ENCODE peak calls at places on chromosomes 16 and 17, in five cellular contexts. L, X, S, U and F are unnamed samples. For H3K79me2, the result is how much of the 10 kb centered on the place peaks cover.

GRCh38 chr16:76800196-76800595 is 390.8 kb upstream of the MON1B start:
- DNase-seq in L (no peak), X (no peak), S (no peak), U (no peak), F (no peak)

GRCh38 chr17:51164911-51165679 is 1.1 kb upstream of the NME2 start:
- DNase-seq in L (peak), X (peak), S (no peak), U (no peak), F (no peak)

GRCh38 chr16:12500771-12501170 is 302.9 kb downstream of the CPPED1 start:
- DNase-seq in L (no peak), X (no peak), S (no peak), U (no peak), F (no peak)

GRCh38 chr16:25006504-25007055 is 8.6 kb downstream of the ARHGAP17 start:
- DNase-seq in L (peak), X (peak), S (peak), U (no peak), F (peak)

GRCh38 chr16:17828012-17828411 is 357.3 kb upstream of the XYLT1 start:
- DNase-seq in L (peak), X (no peak), S (no peak), U (no peak), F (no peak)

GRCh38 chr17:33508215-33508614 is 215.1 kb upstream of the ASIC2 start:
- DNase-seq in L (no peak), X (no peak), S (no peak), U (no peak), F (no peak)

GRCh38 chr16:84614075-84614474 is 3.8 kb downstream of the COTL1 start:
- DNase-seq in L (no peak), X (no peak), S (no peak), U (no peak), F (no peak)

GRCh38 chr17:51852603-51853002 is 305.9 kb downstream of the CA10 start:
- DNase-seq in L (no peak), X (no peak), S (no peak), U (no peak), F (no peak)

GRCh38 chr17:14245002-14245401 is 8.3 kb upstream of the CDRT15 start:
- DNase-seq in L (no peak), X (no peak), S (no peak), U (no peak), F (no peak)

GRCh38 chr17:17256316-17256715 is 19.3 kb upstream of the FLCN start:
- DNase-seq in L (no peak), X (no peak), S (no peak), U (no peak), F (no peak)

GRCh38 chr17:59558953-59559352 is 6.5 kb upstream of the DHX40 start:
- DNase-seq in L (peak), X (peak), S (peak), U (no peak), F (no peak)

GRCh38 chr17:9181640-9182039 is 160.3 kb downstream of the NTN1 start:
- DNase-seq in L (no peak), X (no peak), S (no peak), U (no peak), F (no peak)

GRCh38 chr17:391850-392249 is 39.2 kb upstream of the RPH3AL start:
- DNase-seq in L (no peak), X (no peak), S (no peak), U (no peak), F (no peak)

GRCh38 chr16:57304169-57305061 is 19.9 kb upstream of the PLLP start:
- DNase-seq in L (peak), X (no peak), S (peak), U (no peak), F (peak)

GRCh38 chr17:15740570-15741120 is 8.6 kb downstream of the TBC1D26 start:
- DNase-seq in L (no peak), X (no peak), S (no peak), U (no peak), F (no peak)

GRCh38 chr16:88810868-88811599 is 694 bp downstream of the APRT start:
- DNase-seq in L (peak), X (peak), S (peak), U (no peak), F (no peak)

GRCh38 chr17:80877095-80877828 is 114.4 kb upstream of the CHMP6 start:
- DNase-seq in L (no peak), X (no peak), S (no peak), U (no peak), F (no peak)

GRCh38 chr16:19348578-19349315 is 63.2 kb downstream of the CLEC19A start:
- DNase-seq in L (peak), X (peak), S (no peak), U (peak), F (no peak)

DNA sequence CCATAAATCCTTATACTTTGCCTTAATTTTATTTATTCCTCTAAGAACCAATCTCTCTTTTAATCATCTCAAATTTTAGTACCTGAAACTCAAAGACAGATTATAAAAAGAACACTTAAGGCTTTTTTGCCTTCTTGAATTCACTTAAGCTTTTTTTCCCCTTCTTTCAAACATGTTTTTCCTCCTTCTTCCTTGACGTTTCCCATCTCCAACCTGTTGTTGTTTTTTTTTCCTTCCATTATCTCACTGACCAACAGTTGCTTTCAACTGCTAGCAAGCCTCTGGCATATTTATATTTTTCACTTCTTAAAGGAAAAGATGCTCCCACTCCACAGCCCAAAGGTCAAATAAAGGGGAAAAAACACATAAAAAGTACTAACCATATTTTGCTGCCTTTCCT is 32.2 kb downstream of the SPOP start:
- DNase-seq in L (no peak), X (no peak), S (peak), U (no peak), F (no peak)
- H3K79me2 ChIP-seq in L (under half), X (half or more), S (under half), U (under half), F (under half)

DNA sequence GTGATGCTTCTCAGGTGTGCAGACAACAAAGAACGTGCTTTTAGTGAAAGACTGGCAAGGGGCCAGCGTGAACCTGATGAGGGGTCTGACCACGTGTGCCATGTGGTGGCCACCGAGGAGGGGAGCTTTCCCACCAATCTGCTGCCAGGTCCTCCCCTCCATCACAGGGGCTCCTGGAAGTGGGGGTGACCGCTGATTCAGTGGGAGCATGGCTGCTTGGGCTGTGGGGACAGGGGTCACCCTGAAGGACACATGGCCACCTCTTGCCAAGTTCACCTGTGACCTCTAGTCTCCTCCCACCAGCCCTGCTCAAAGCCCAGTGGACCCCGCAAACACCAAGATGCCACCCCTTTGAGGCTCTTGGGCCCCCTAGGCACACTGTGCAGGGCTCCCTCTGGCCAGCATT is 37.9 kb upstream of the MTSS2 start:
- DNase-seq in L (no peak), X (no peak), S (no peak), U (no peak), F (no peak)
- TF ChIP-seq CTCF in L (no peak), X (no peak), S (no peak), U (no peak), F (no peak)

DNA sequence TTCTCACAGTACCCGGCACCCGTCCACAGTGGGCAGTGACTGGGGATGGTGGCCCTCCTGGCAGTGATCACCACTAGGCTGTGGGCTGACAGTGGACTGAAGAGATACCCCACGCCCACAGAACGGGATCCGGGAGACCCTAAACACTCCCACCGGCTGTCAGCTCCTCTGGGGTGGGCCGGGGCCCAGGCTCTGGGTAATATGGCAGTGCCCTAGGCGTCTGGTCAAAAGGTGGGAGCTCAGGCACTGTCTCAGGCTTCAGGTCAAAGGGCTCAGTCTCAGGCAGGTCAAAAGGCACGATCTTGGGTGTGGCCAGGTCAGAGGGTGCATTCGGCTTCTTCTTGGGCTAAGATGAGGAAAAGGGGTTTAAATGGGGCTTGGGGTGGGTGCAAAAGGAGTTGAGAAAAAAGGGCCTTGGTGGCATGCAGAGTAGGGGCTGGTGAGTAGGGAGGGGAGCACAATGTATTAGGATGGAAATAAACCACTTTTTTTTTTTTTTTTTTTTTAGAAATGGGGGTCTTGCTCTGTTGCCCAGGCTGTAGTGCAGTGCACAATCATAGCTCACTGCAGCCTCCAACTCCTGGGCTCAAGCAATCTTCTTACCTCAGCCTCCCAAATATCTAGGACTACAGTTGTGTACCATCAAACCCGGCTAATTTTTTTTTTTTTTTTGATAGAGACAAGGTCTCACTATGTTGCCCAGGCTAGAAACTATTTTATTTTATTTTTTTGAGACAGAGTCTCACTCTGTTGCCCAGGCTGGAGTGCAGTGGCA is 11.0 kb downstream of the CAVIN1 start:
- DNase-seq in L (no peak), X (no peak), S (no peak), U (no peak), F (no peak)
- H3K4me3 ChIP-seq in L (no peak), X (no peak), S (no peak), U (no peak), F (no peak)

GRCh38 chr17:57577751-57578607 is 167.1 kb downstream of the CCDC182 start:
- DNase-seq in L (peak), X (peak), S (no peak), U (no peak), F (no peak)

GRCh38 chr17:57579245-57579644 is 165.9 kb downstream of the CCDC182 start:
- DNase-seq in L (no peak), X (no peak), S (no peak), U (no peak), F (no peak)

GRCh38 chr17:57580055-57580739 is 164.9 kb downstream of the CCDC182 start:
- DNase-seq in L (no peak), X (no peak), S (no peak), U (no peak), F (no peak)

GRCh38 chr17:57576744-57577143 is 168.4 kb downstream of the CCDC182 start:
- DNase-seq in L (no peak), X (no peak), S (no peak), U (no peak), F (no peak)

GRCh38 chr17:57578608-57578990 is 166.5 kb downstream of the CCDC182 start:
- DNase-seq in L (peak), X (no peak), S (no peak), U (no peak), F (no peak)
- H3K79me2 ChIP-seq in L (under half), X (under half), S (under half), U (under half), F (under half)

GRCh38 chr17:31517524-31517923 is 126.0 kb downstream of the RAB11FIP4 start:
- DNase-seq in L (no peak), X (peak), S (no peak), U (no peak), F (peak)
- TF ChIP-seq CTCF in L (peak), X (peak), S (no peak), U (peak), F (peak)

GRCh38 chr17:38656959-38657823 is 17.6 kb downstream of the EPOP start:
- DNase-seq in L (no peak), X (no peak), S (no peak), U (no peak), F (no peak)
- H3K4me3 ChIP-seq in L (no peak), X (no peak), S (no peak), U (no peak), F (no peak)

GRCh38 chr16:54936086-54936978 is 5.7 kb downstream of the IRX5 start:
- DNase-seq in L (peak), X (no peak), S (peak), U (no peak), F (no peak)
- H3K79me2 ChIP-seq in L (under half), X (under half), S (under half), U (under half), F (under half)